ENCODE peak calls at places on chromosomes 6 and 20, in six cellular contexts. One of them, this sample, is unnamed.

GRCh38 chr20:11919046-11919445 is 1.4 kb downstream of the BTBD3 start:
- DNase-seq in K562: no peak
- DNase-seq in GM23248: no peak
- DNase-seq in mammary epithelial cell: no peak
- DNase-seq in HCT116: no peak
- DNase-seq in DND-41: no peak
- DNase-seq in this sample: no peak

GRCh38 chr6:16737389-16737788 is 23.9 kb downstream of the ATXN1 start:
- DNase-seq in mammary epithelial cell: peak; percentile 42
- DNase-seq in DND-41: no peak
- DNase-seq in GM23248: peak; percentile 77
- DNase-seq in K562: no peak
- DNase-seq in HCT116: no peak
- DNase-seq in this sample: no peak

GRCh38 chr6:7201732-7202541 is 94.2 kb downstream of the RREB1 start:
- DNase-seq in mammary epithelial cell: no peak
- DNase-seq in HCT116: no peak
- DNase-seq in GM23248: no peak
- DNase-seq in DND-41: no peak
- DNase-seq in K562: peak; percentile 89
- DNase-seq in this sample: no peak

GRCh38 chr6:35259946-35260626 is 551 bp downstream of the ZNF76 start:
- DNase-seq in DND-41: peak; percentile 72
- DNase-seq in GM23248: peak; percentile 46
- DNase-seq in K562: peak; percentile 97
- DNase-seq in HCT116: peak; percentile 42
- DNase-seq in mammary epithelial cell: peak; percentile 89
- DNase-seq in this sample: no peak

GRCh38 chr6:149268768-149269167 is 48.7 kb upstream of the TAB2 start:
- DNase-seq in K562: no peak
- DNase-seq in DND-41: no peak
- DNase-seq in GM23248: no peak
- DNase-seq in HCT116: no peak
- DNase-seq in mammary epithelial cell: no peak
- DNase-seq in this sample: no peak

GRCh38 chr20:6838181-6838826 is 70.8 kb downstream of the BMP2 start:
- DNase-seq in HCT116: no peak
- DNase-seq in mammary epithelial cell: peak; percentile 64
- DNase-seq in GM23248: no peak
- DNase-seq in K562: no peak
- DNase-seq in DND-41: no peak
- DNase-seq in this sample: no peak

GRCh38 chr6:31729979-31730630 is 1.0 kb upstream of the DDAH2 start:
- DNase-seq in mammary epithelial cell: peak; percentile 54
- DNase-seq in K562: peak; percentile 98
- DNase-seq in HCT116: peak; percentile 56
- DNase-seq in GM23248: peak; percentile 90
- DNase-seq in DND-41: peak; percentile 79
- DNase-seq in this sample: no peak

GRCh38 chr6:165961236-165961751 is 206.4 kb downstream of the TBXT start:
- DNase-seq in HCT116: no peak
- DNase-seq in K562: no peak
- DNase-seq in DND-41: no peak
- DNase-seq in GM23248: no peak
- DNase-seq in mammary epithelial cell: no peak
- DNase-seq in this sample: no peak

GRCh38 chr6:11416936-11417576 is 120.5 kb upstream of the TMEM170B start:
- DNase-seq in K562: no peak
- DNase-seq in HCT116: no peak
- DNase-seq in GM23248: no peak
- DNase-seq in mammary epithelial cell: no peak
- DNase-seq in DND-41: no peak
- DNase-seq in this sample: no peak

GRCh38 chr6:33375143-33375649 is 16.4 kb upstream of the KIFC1 start:
- DNase-seq in mammary epithelial cell: peak; percentile 73
- DNase-seq in K562: no peak
- DNase-seq in HCT116: no peak
- DNase-seq in DND-41: no peak
- DNase-seq in GM23248: peak; percentile 92
- DNase-seq in this sample: peak; percentile 44

GRCh38 chr6:75205776-75206334 is at the start of gene COL12A1:
- DNase-seq in K562: no peak
- DNase-seq in GM23248: peak; percentile 99
- DNase-seq in mammary epithelial cell: peak; percentile 98
- DNase-seq in HCT116: peak; percentile 80
- DNase-seq in DND-41: no peak
- DNase-seq in this sample: no peak

GRCh38 chr20:41359541-41360011 is 7.0 kb downstream of the EMILIN3 start:
- DNase-seq in HCT116: no peak
- DNase-seq in mammary epithelial cell: no peak
- DNase-seq in DND-41: no peak
- DNase-seq in GM23248: no peak
- DNase-seq in K562: no peak
- DNase-seq in this sample: no peak

GRCh38 chr20:7723284-7723683 is 217.0 kb downstream of the HAO1 start:
- DNase-seq in mammary epithelial cell: peak; percentile 72
- DNase-seq in K562: no peak
- DNase-seq in HCT116: no peak
- DNase-seq in DND-41: no peak
- DNase-seq in GM23248: peak; percentile 73
- DNase-seq in this sample: no peak

GRCh38 chr20:48797275-48797825 is 30.4 kb downstream of the PREX1 start:
- DNase-seq in K562: no peak
- DNase-seq in HCT116: no peak
- DNase-seq in DND-41: no peak
- DNase-seq in mammary epithelial cell: no peak
- DNase-seq in GM23248: no peak
- DNase-seq in this sample: no peak

GRCh38 chr6:29964904-29965872 is 22.9 kb downstream of the HLA-A start:
- DNase-seq in mammary epithelial cell: peak; percentile 84
- DNase-seq in HCT116: peak; percentile 73
- DNase-seq in DND-41: peak; percentile 94
- DNase-seq in K562: peak; percentile 76
- DNase-seq in GM23248: peak; percentile 90
- DNase-seq in this sample: peak; percentile 76

GRCh38 chr6:3202999-3203696 is 24.3 kb downstream of the TUBB2B start:
- DNase-seq in GM23248: peak; percentile 43
- DNase-seq in DND-41: no peak
- DNase-seq in HCT116: no peak
- DNase-seq in mammary epithelial cell: peak; percentile 38
- DNase-seq in K562: peak; percentile 29
- DNase-seq in this sample: no peak

GRCh38 chr6:111715321-111715720 is 109.6 kb upstream of the TRAF3IP2 start:
- DNase-seq in GM23248: no peak
- DNase-seq in K562: no peak
- DNase-seq in mammary epithelial cell: no peak
- DNase-seq in DND-41: no peak
- DNase-seq in HCT116: no peak
- DNase-seq in this sample: no peak

GRCh38 chr20:33554914-33555420 is 65.1 kb downstream of the CBFA2T2 start:
- DNase-seq in DND-41: peak; percentile 29
- DNase-seq in GM23248: peak; percentile 86
- DNase-seq in K562: no peak
- DNase-seq in mammary epithelial cell: peak; percentile 86
- DNase-seq in HCT116: peak; percentile 24
- DNase-seq in this sample: peak; percentile 79

DNA sequence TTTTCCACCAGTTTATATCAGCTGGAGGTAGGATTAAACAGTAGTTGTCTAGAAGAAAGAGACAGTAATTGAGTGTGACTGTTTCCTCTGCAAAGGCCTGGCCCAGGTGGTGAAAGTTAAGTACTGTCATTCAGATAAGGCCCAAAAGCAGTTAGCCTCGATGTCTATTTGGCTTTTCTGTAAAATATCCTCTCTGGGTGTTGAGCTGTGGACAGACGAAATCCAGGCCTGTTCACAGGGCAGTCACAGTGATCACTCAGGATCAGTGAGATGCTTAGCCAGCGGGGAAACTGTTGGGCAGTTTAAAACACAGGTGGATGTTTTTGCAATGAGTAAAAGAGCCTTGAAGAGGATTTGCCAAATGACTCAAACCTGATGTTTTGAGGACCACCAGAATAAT is 22.0 kb upstream of the PRDM1 start:
- DNase-seq in K562: no peak
- DNase-seq in HCT116: no peak
- DNase-seq in mammary epithelial cell: peak; percentile 18
- DNase-seq in GM23248: peak; percentile 5
- DNase-seq in DND-41: no peak
- DNase-seq in this sample: no peak
- H3K27ac ChIP-seq in K562: no peak overlapping the region
- H3K27ac ChIP-seq in HCT116: no peak overlapping the region
- H3K27ac ChIP-seq in mammary epithelial cell: peak overlapping the region; percentile 56
- H3K27ac ChIP-seq in GM23248: peak overlapping the region; percentile 19
- H3K27ac ChIP-seq in DND-41: no peak overlapping the region
- H3K27ac ChIP-seq in this sample: no peak overlapping the region

DNA sequence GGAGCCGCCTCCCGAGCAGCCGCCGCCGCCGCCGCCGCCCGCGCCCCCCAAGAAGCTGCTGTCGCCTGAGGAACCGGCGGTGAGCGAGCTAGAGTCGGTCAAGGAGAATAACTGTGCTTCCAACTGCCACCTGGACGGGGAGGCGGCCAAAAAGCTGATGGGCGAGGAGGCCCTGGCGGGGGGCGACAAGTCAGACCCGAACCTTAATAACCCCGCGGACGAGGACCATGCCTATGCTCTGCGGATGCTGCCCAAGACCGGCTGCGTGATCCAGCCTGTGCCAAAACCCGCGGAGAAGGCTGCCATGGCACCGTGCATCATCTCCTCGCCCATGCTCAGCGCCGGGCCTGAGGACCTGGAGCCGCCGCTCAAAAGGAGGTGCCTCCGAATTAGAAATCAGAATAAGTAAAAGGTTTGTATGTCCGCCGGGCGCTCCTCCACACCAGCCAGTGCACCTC is 145.2 kb downstream of the SOBP start:
- DNase-seq in K562: no peak
- DNase-seq in mammary epithelial cell: no peak
- DNase-seq in DND-41: no peak
- DNase-seq in HCT116: no peak
- DNase-seq in GM23248: no peak
- DNase-seq in this sample: no peak
- TF ChIP-seq EZH2 in K562: no peak
- TF ChIP-seq EZH2 in mammary epithelial cell: no peak
- TF ChIP-seq EZH2 in DND-41: no peak
- TF ChIP-seq EZH2 in HCT116: no peak
- TF ChIP-seq EZH2 in GM23248: no peak
- TF ChIP-seq EZH2 in this sample: no peak

GRCh38 chr20:38085031-38085430 is 51.5 kb downstream of the RPRD1B start:
- DNase-seq in mammary epithelial cell: no peak
- DNase-seq in K562: no peak
- DNase-seq in DND-41: no peak
- DNase-seq in HCT116: no peak
- DNase-seq in GM23248: no peak
- DNase-seq in this sample: no peak

GRCh38 chr20:38081575-38081974 is 48.0 kb downstream of the RPRD1B start:
- DNase-seq in K562: no peak
- DNase-seq in DND-41: no peak
- DNase-seq in GM23248: no peak
- DNase-seq in HCT116: no peak
- DNase-seq in mammary epithelial cell: no peak
- DNase-seq in this sample: no peak

GRCh38 chr20:38082894-38083293 is 49.3 kb downstream of the RPRD1B start:
- DNase-seq in DND-41: no peak
- DNase-seq in K562: no peak
- DNase-seq in HCT116: no peak
- DNase-seq in GM23248: no peak
- DNase-seq in mammary epithelial cell: no peak
- DNase-seq in this sample: no peak

GRCh38 chr20:38083338-38084048 is 49.9 kb downstream of the RPRD1B start:
- DNase-seq in HCT116: no peak
- DNase-seq in DND-41: no peak
- DNase-seq in GM23248: no peak
- DNase-seq in mammary epithelial cell: no peak
- DNase-seq in K562: no peak
- DNase-seq in this sample: no peak

DNA sequence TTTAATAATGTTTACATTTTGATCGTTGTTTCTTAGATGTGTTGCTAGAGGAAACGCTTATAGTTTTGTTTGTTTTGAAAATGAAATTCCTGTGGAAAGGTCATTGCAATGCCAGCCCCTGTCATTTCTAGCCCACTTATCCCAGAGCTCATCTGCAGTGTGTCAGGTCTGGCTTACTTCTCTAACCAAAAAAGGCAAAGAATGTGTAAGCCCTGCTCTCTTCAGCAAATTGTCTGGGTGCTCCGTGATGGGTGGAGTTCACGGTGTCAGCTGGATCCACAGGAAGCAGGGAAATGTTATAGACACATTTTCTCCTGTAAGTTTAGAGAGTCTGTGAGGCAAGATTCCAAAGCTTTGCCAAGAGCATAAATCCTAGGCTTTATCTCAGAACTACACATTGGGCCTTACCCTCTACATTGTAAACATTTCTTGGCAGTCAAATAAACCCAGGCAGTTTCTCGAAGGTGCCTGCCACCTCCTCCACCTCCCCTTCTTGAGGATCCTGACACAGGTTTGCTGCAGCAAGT is 50.9 kb downstream of the RPRD1B start:
- DNase-seq in HCT116: no peak
- DNase-seq in GM23248: no peak
- DNase-seq in DND-41: no peak
- DNase-seq in mammary epithelial cell: no peak
- DNase-seq in K562: no peak
- DNase-seq in this sample: no peak
- H3K36me3 ChIP-seq in HCT116: peaks cover 8% of the 10 kb centered on the region
- H3K36me3 ChIP-seq in GM23248: peaks cover 28% of the 10 kb centered on the region
- H3K36me3 ChIP-seq in DND-41: peaks cover 84% of the 10 kb centered on the region
- H3K36me3 ChIP-seq in mammary epithelial cell: peaks cover 8% of the 10 kb centered on the region
- H3K36me3 ChIP-seq in K562: peaks cover 60% of the 10 kb centered on the region
- H3K36me3 ChIP-seq in this sample: peaks cover 77% of the 10 kb centered on the region

GRCh38 chr20:46951405-46951804 is 56.8 kb downstream of the EYA2 start:
- DNase-seq in GM23248: peak; percentile 66
- DNase-seq in DND-41: no peak
- DNase-seq in HCT116: no peak
- DNase-seq in K562: no peak
- DNase-seq in mammary epithelial cell: peak; percentile 85
- DNase-seq in this sample: no peak

GRCh38 chr20:46945465-46945864 is 50.8 kb downstream of the EYA2 start:
- DNase-seq in K562: no peak
- DNase-seq in DND-41: no peak
- DNase-seq in GM23248: no peak
- DNase-seq in HCT116: no peak
- DNase-seq in mammary epithelial cell: no peak
- DNase-seq in this sample: no peak

GRCh38 chr20:46946181-46946624 is 51.6 kb downstream of the EYA2 start:
- DNase-seq in K562: no peak
- DNase-seq in GM23248: no peak
- DNase-seq in HCT116: no peak
- DNase-seq in mammary epithelial cell: no peak
- DNase-seq in DND-41: no peak
- DNase-seq in this sample: no peak

GRCh38 chr20:46943861-46944591 is 49.4 kb downstream of the EYA2 start:
- DNase-seq in DND-41: no peak
- DNase-seq in K562: no peak
- DNase-seq in mammary epithelial cell: no peak
- DNase-seq in HCT116: no peak
- DNase-seq in GM23248: no peak
- DNase-seq in this sample: no peak

DNA sequence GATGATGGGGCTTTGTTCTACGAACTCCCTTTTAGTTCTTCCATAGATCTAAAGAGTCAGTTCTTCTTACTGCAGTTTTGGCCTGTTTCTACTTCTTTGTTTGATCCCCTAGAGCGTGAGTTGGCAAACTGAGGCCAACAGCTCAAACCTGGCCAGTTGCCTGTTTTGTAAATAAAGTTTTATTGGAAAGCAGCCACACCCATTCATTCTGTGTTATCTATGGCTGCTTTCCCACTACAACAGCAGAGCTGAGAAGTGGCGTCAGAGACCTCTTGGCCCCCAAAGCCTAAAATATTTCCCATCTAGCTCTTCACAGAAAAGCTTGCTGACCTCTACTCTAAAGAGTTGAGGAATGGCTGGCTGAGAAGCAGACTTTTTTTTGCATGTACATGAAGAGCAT is 52.2 kb downstream of the EYA2 start:
- DNase-seq in GM23248: no peak
- DNase-seq in mammary epithelial cell: no peak
- DNase-seq in HCT116: no peak
- DNase-seq in K562: no peak
- DNase-seq in DND-41: no peak
- DNase-seq in this sample: no peak
- H3K27ac ChIP-seq in GM23248: no peak overlapping the region
- H3K27ac ChIP-seq in mammary epithelial cell: no peak overlapping the region
- H3K27ac ChIP-seq in HCT116: no peak overlapping the region
- H3K27ac ChIP-seq in K562: no peak overlapping the region
- H3K27ac ChIP-seq in DND-41: no peak overlapping the region
- H3K27ac ChIP-seq in this sample: no peak overlapping the region